ENCODE peak calls at places on chromosomes 5 and 9, in six cellular contexts. Y, M, Z, K, O and P are unnamed samples.

GRCh38 chr9:91886433-91887031 is 63.5 kb downstream of the ROR2 start:
- DNase-seq in O (no peak), K (no peak), Z (no peak), M (no peak), Y (no peak), P (no peak)

GRCh38 chr5:141186897-141187512 is at the start of gene PCDHB9:
- DNase-seq in K (peak), Z (no peak), O (peak), M (peak), Y (peak), P (peak)

GRCh38 chr5:35919191-35919590 is 19.2 kb downstream of the CAPSL start:
- DNase-seq in O (no peak), Z (no peak), Y (no peak), M (no peak), K (no peak), P (no peak)

GRCh38 chr9:132908635-132909034 is 29.9 kb downstream of the SPACA9 start:
- DNase-seq in M (no peak), O (no peak), Z (no peak), Y (no peak), K (no peak), P (no peak)

GRCh38 chr5:97494465-97494864 is 311.4 kb upstream of the RIOK2 start:
- DNase-seq in Z (no peak), O (no peak), K (no peak), M (no peak), Y (no peak), P (no peak)

GRCh38 chr5:150641006-150641570 is 628 bp downstream of the SYNPO start:
- DNase-seq in Y (peak), K (peak), M (peak), Z (no peak), O (no peak), P (peak)

GRCh38 chr5:154058055-154059038 is 19.6 kb downstream of the MFAP3 start:
- DNase-seq in Y (no peak), Z (peak), K (no peak), M (no peak), O (peak), P (no peak)

GRCh38 chr5:124660229-124661093 is 86.0 kb downstream of the ZNF608 start:
- DNase-seq in M (no peak), Y (peak), O (no peak), K (no peak), Z (no peak), P (no peak)

GRCh38 chr5:154369682-154370081 is 76.1 kb upstream of the SAP30L start:
- DNase-seq in Y (no peak), O (peak), M (no peak), Z (no peak), K (no peak), P (no peak)

GRCh38 chr5:72604111-72604792 is 97.0 kb upstream of the ZNF366 start:
- DNase-seq in O (no peak), K (peak), Z (no peak), M (no peak), Y (no peak), P (no peak)

GRCh38 chr9:2414465-2414864 is 207.1 kb upstream of the VLDLR start:
- DNase-seq in K (no peak), Y (no peak), Z (no peak), O (no peak), M (no peak), P (no peak)

GRCh38 chr9:2417730-2418129 is 203.9 kb upstream of the VLDLR start:
- DNase-seq in O (no peak), K (no peak), Y (no peak), Z (no peak), M (no peak), P (no peak)

GRCh38 chr9:2415326-2415725 is 206.3 kb upstream of the VLDLR start:
- DNase-seq in Z (no peak), O (no peak), M (no peak), Y (no peak), K (no peak), P (no peak)

GRCh38 chr9:2420488-2421056 is 201.0 kb upstream of the VLDLR start:
- DNase-seq in O (no peak), Z (no peak), M (no peak), K (no peak), Y (no peak), P (no peak)

DNA sequence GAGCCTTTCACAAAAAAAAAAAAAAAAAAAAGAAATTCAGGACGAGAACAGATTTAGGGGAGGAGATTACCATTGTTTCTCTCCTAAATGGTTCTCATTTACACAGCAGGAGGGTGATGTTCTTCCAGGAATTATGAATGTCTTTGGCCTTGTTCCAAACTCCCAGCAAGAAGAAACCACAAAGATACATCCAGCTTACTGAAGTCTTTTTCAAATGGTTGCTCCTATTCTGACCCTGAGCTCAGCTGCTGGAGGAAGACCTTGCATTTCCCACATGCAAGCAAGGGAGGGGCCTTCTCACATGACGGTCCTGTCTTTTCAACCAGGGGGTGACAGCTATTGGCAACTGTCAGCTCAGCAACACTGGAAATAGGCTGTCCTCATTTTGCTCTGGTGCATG is 203.0 kb upstream of the VLDLR start:
- DNase-seq in Z (no peak), Y (no peak), M (no peak), K (no peak), O (peak), P (no peak)
- TF ChIP-seq MYC in Z (no peak), Y (no peak), M (no peak), K (no peak), O (no peak), P (no peak)

DNA sequence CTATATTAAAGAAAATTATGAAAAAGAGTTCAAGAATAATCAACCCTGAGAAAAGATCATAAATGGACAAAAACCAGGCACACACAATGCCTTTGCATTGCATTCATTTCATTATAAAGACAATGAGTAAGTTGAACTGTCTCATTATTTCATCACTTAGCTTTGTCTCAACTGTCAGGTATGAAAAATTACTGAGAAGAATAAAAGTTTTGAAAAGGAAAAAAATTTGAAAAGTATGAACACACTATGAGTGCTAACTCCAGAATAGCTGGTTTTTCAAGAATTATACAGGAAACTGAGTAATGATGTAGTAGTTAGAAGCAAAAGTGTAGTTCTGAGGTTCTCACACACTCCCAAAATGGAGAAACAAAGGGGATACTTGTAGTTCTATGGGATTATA is 16.3 kb upstream of the ANXA1 start:
- DNase-seq in K (no peak), Z (no peak), O (no peak), Y (no peak), M (no peak), P (no peak)
- TF ChIP-seq MYC in K (no peak), Z (no peak), O (no peak), Y (no peak), M (no peak), P (no peak)

GRCh38 chr5:123091988-123092583 is 3.0 kb downstream of the PRDM6 start:
- DNase-seq in Z (no peak), M (no peak), O (no peak), K (no peak), Y (no peak), P (no peak)

GRCh38 chr5:123092696-123093095 is 3.7 kb downstream of the PRDM6 start:
- DNase-seq in M (no peak), Y (no peak), K (peak), Z (no peak), O (no peak), P (no peak)

GRCh38 chr5:123089971-123090640 is 1.1 kb downstream of the PRDM6 start:
- DNase-seq in K (peak), Z (no peak), O (peak), Y (peak), M (no peak), P (peak)

GRCh38 chr5:123090641-123091257 is 1.7 kb downstream of the PRDM6 start:
- DNase-seq in O (no peak), Z (no peak), Y (no peak), K (no peak), M (no peak), P (no peak)

DNA sequence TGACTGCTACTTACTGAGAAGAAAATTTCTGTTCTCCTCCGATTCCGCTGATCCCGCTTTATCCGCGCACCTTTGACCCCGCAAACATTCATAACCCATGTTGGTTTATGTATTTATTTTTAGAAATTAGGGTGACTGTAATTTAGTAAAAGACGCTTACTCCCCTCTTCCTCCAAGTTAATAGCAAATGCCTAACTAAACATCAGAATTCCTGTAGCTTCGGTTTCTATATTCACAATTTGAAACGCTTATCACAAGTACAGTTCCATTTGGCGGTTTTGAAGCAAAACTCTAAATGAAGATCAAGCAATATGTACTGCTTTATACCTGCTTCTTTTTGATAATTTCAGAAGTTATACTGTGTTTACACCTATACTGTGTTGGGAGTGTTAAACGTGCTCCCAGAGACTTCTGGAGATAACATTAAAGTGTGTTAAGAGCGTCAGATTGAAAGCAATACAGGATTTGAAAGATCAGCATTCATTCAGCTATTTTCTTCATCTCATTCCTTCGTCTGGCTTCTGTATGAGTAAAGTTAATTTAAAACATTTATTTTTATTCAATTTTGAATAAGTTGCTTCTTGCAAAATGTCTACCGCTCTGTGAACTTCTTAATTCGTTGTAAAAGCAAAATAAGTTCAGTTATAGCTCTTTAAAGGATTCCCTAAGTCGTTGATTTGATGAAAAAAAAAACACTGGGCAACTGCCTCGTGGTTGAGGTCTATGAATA is 2.4 kb downstream of the PRDM6 start:
- DNase-seq in K (peak), O (no peak), Y (no peak), M (no peak), Z (no peak), P (no peak)
- TF ChIP-seq MYC in K (no peak), O (no peak), Y (no peak), M (no peak), Z (no peak), P (no peak)

GRCh38 chr9:77152289-77152688 is 25.0 kb upstream of the VPS13A start:
- DNase-seq in M (no peak), Z (no peak), K (no peak), O (no peak), Y (no peak), P (no peak)

DNA sequence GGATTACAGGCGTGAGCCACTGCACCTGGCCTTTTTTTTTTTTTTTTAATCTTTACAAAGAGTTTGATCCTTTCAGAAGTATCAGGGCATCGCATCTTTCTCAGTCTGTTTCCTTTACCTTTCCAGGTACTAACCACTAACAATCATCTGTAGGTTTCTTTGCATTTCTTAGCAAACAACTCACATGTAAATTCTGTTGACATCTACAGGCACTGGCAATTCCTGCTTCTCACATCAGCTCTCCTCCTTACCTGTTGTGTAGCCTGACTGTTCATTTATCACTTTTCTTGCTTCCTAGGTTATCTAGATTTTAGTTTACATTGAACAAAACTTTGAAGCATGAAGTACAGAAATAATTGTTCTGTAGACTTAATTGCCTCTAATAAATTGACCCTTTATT is 27.5 kb upstream of the VPS13A start:
- DNase-seq in Z (no peak), M (no peak), Y (no peak), K (no peak), O (no peak), P (no peak)
- TF ChIP-seq MYC in Z (no peak), M (no peak), Y (no peak), K (no peak), O (no peak), P (no peak)

GRCh38 chr9:97873877-97874276 is 20.9 kb downstream of the FOXE1 start:
- DNase-seq in Z (no peak), K (no peak), M (no peak), Y (peak), O (no peak), P (peak)
- TF ChIP-seq MYC in Z (no peak), K (no peak), M (no peak), Y (no peak), O (no peak), P (no peak)

GRCh38 chr9:4353236-4353635 is 53.4 kb upstream of the GLIS3 start:
- DNase-seq in M (no peak), Y (no peak), O (no peak), K (no peak), Z (no peak), P (no peak)

GRCh38 chr9:4344946-4345345 is 45.1 kb upstream of the GLIS3 start:
- DNase-seq in K (no peak), Z (no peak), M (no peak), Y (no peak), O (no peak), P (no peak)

GRCh38 chr9:4346111-4346510 is 46.2 kb upstream of the GLIS3 start:
- DNase-seq in Z (no peak), K (no peak), M (no peak), Y (no peak), O (no peak), P (no peak)

GRCh38 chr9:4349841-4350418 is 50.1 kb upstream of the GLIS3 start:
- DNase-seq in Z (no peak), M (no peak), Y (no peak), K (no peak), O (no peak), P (no peak)
- TF ChIP-seq MYC in Z (no peak), M (no peak), Y (no peak), K (no peak), O (no peak), P (no peak)

GRCh38 chr5:147559725-147560124 is 49.9 kb upstream of the DPYSL3 start:
- DNase-seq in K (peak), Y (no peak), O (no peak), Z (no peak), M (no peak), P (no peak)
- TF ChIP-seq MYC in K (no peak), Y (no peak), O (no peak), Z (no peak), M (no peak), P (no peak)

GRCh38 chr5:14935341-14935740 is 63.8 kb upstream of the ANKH start:
- DNase-seq in O (no peak), K (no peak), M (no peak), Y (no peak), Z (no peak), P (no peak)
- TF ChIP-seq MYC in O (no peak), K (no peak), M (no peak), Y (no peak), Z (no peak), P (no peak)

GRCh38 chr5:176560364-176560763 is 11.2 kb downstream of the CDHR2 start:
- DNase-seq in O (no peak), M (no peak), K (no peak), Z (no peak), Y (no peak), P (no peak)
- TF ChIP-seq MYC in O (no peak), M (no peak), K (no peak), Z (no peak), Y (no peak), P (no peak)

GRCh38 chr5:14440598-14441401 is 140.8 kb upstream of the OTULINL start:
- DNase-seq in M (no peak), Y (no peak), O (no peak), Z (no peak), K (peak), P (no peak)

GRCh38 chr5:14440223-14440597 is 141.4 kb upstream of the OTULINL start:
- DNase-seq in O (no peak), Y (no peak), M (no peak), K (no peak), Z (no peak), P (no peak)

GRCh38 chr5:14439087-14439841 is 142.3 kb upstream of the OTULINL start:
- DNase-seq in O (no peak), Z (no peak), K (peak), M (no peak), Y (no peak), P (no peak)

GRCh38 chr5:14436801-14437542 is 144.6 kb upstream of the OTULINL start:
- DNase-seq in M (no peak), K (no peak), Z (no peak), Y (no peak), O (no peak), P (no peak)

GRCh38 chr5:14438195-14438606 is 143.4 kb upstream of the OTULINL start:
- DNase-seq in Z (no peak), Y (no peak), M (no peak), O (no peak), K (no peak), P (no peak)
- TF ChIP-seq MYC in Z (no peak), Y (no peak), M (no peak), O (no peak), K (no peak), P (no peak)